ENCODE peak calls at places on chromosome 16, in four cellular contexts. W, O, M and A are unnamed samples.

GRCh38 chr16:1048442-1049112 is 24.0 kb upstream of the SSTR5 start:
- DNase-seq in W (peak; percentile 53), O (no peak), M (no peak), A (no peak)

GRCh38 chr16:30356401-30357084 is 1.4 kb upstream of the CD2BP2 start:
- DNase-seq in W (no peak), M (no peak), O (no peak), A (peak; percentile 34)

GRCh38 chr16:68782198-68783174 is 45.4 kb downstream of the CDH1 start:
- DNase-seq in W (no peak), M (no peak), O (no peak), A (no peak)

GRCh38 chr16:85514601-85515318 is 98.4 kb upstream of the GSE1 start:
- DNase-seq in O (peak; percentile 79), M (no peak), W (peak; percentile 90), A (peak; percentile 76)

GRCh38 chr16:19916064-19916463 is 31.4 kb upstream of the GPRC5B start:
- DNase-seq in W (no peak), M (no peak), O (no peak), A (no peak)

GRCh38 chr16:3171181-3171854 is 16.7 kb upstream of the OR1F1 start:
- DNase-seq in O (no peak), W (no peak), M (no peak), A (no peak)

GRCh38 chr16:4085405-4085970 is 30.8 kb downstream of the ADCY9 start:
- DNase-seq in O (no peak), M (no peak), W (no peak), A (no peak)

GRCh38 chr16:26430618-26431017 is 636.1 kb upstream of the C16orf82 start:
- DNase-seq in M (no peak), O (no peak), W (no peak), A (no peak)

GRCh38 chr16:64440421-64440831 is 681.4 kb downstream of the CDH11 start:
- DNase-seq in W (peak; percentile 37), O (no peak), M (no peak), A (peak; percentile 32)

GRCh38 chr16:82070656-82071369 is 35.8 kb downstream of the HSD17B2 start:
- DNase-seq in M (no peak), O (no peak), W (no peak), A (no peak)

GRCh38 chr16:70576431-70577255 is 53.0 kb downstream of the SF3B3 start:
- DNase-seq in O (no peak), W (no peak), M (no peak), A (no peak)

GRCh38 chr16:85395207-85395912 is 217.8 kb upstream of the GSE1 start:
- DNase-seq in O (peak; percentile 88), M (no peak), W (peak; percentile 73), A (peak; percentile 90)

GRCh38 chr16:81551141-81551808 is 106.7 kb downstream of the CMIP start:
- DNase-seq in O (no peak), M (no peak), W (no peak), A (no peak)

GRCh38 chr16:81792828-81793227 is 13.7 kb downstream of the PLCG2 start:
- DNase-seq in M (no peak), O (no peak), W (no peak), A (no peak)

GRCh38 chr16:2897110-2897509 is 14.1 kb downstream of the FLYWCH2 start:
- DNase-seq in O (no peak), M (no peak), W (no peak), A (no peak)

GRCh38 chr16:19330801-19331484 is 45.4 kb downstream of the CLEC19A start:
- DNase-seq in W (no peak), M (no peak), O (no peak), A (no peak)

GRCh38 chr16:30368122-30368791 is 2.0 kb downstream of the TBC1D10B start:
- DNase-seq in M (no peak), O (no peak), W (peak; percentile 40), A (no peak)

GRCh38 chr16:8919934-8920465 is 37.8 kb downstream of the LITAFD start:
- DNase-seq in O (no peak), W (no peak), M (peak; percentile 12), A (no peak)

GRCh38 chr16:30051518-30051917 is 14.0 kb upstream of the ALDOA start:
- DNase-seq in W (no peak), M (no peak), O (no peak), A (no peak)

GRCh38 chr16:55239723-55240122 is 84.3 kb upstream of the IRX6 start:
- DNase-seq in W (no peak), O (no peak), M (no peak), A (no peak)

GRCh38 chr16:29710227-29711219 is 31.5 kb downstream of the QPRT start:
- DNase-seq in M (peak; percentile 66), W (peak; percentile 62), O (no peak), A (no peak)

GRCh38 chr16:54285414-54286066 is 1.0 kb downstream of the IRX3 start:
- DNase-seq in W (no peak), M (no peak), O (no peak), A (no peak)

GRCh38 chr16:48462146-48462740 is 77.0 kb upstream of the SIAH1 start:
- DNase-seq in O (no peak), W (no peak), M (no peak), A (no peak)

GRCh38 chr16:48918520-48919258 is 308.7 kb upstream of the N4BP1 start:
- DNase-seq in O (no peak), W (no peak), M (no peak), A (no peak)

GRCh38 chr16:20611975-20612471 is 35.9 kb upstream of the ACSM2B start:
- DNase-seq in M (no peak), W (peak; percentile 87), O (peak; percentile 80), A (peak; percentile 65)

GRCh38 chr16:5895137-5895536 is 797.5 kb upstream of the EEF2KMT start:
- DNase-seq in W (no peak), O (no peak), M (no peak), A (no peak)

GRCh38 chr16:17529982-17530760 is 59.4 kb upstream of the XYLT1 start:
- DNase-seq in O (no peak), M (peak; percentile 53), W (no peak), A (no peak)

GRCh38 chr16:30526137-30526822 is at the start of gene ZNF768:
- DNase-seq in O (peak; percentile 72), M (peak; percentile 25), W (peak; percentile 41), A (peak; percentile 50)

GRCh38 chr16:30381351-30382041 is 865 bp downstream of the SEPTIN1 start:
- DNase-seq in M (no peak), O (no peak), W (no peak), A (no peak)

GRCh38 chr16:27417047-27417671 is 15.2 kb downstream of the IL21R start:
- DNase-seq in W (no peak), O (no peak), M (no peak), A (no peak)

DNA sequence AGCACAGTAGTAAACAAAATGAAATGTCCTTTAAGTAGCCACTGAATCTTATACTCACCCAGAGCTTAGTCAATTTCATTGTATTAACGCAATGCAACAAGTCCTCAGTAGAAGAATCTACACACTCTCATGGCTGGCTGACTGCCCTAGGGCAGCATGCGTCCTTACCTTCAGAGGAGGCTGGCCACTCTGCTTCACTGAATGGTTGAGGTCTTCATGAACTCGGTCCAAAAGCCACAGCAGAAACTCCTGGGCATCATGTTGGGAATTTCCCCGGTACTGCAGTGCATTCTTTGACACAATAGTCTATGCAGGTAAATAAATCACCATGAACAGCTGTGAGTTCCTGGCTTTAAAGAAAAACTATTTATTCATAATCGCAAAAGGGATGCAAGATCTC is 41.4 kb downstream of the USP31 start:
- DNase-seq in W (no peak), M (no peak), O (no peak), A (no peak)
- H3K36me3 ChIP-seq in W (no peaks in the 10 kb centered on the region), M (no peaks in the 10 kb centered on the region), O (no peaks in the 10 kb centered on the region), A (no peaks in the 10 kb centered on the region)

GRCh38 chr16:11131706-11132105 is 124.3 kb downstream of the SOCS1 start:
- DNase-seq in M (no peak), W (no peak), O (no peak), A (no peak)
- H3K4me1 ChIP-seq in M (peaks cover 13% of the 10 kb centered on the region), W (peaks cover 36% of the 10 kb centered on the region), O (peaks cover 14% of the 10 kb centered on the region), A (peaks cover 38% of the 10 kb centered on the region)

GRCh38 chr16:65490296-65490695 is 368.4 kb upstream of the CDH11 start:
- DNase-seq in M (no peak), O (no peak), W (no peak), A (no peak)

GRCh38 chr16:65489531-65490023 is 367.7 kb upstream of the CDH11 start:
- DNase-seq in O (no peak), W (no peak), M (no peak), A (no peak)

GRCh38 chr16:65481956-65482355 is 360.1 kb upstream of the CDH11 start:
- DNase-seq in W (no peak), M (no peak), O (no peak), A (no peak)

DNA sequence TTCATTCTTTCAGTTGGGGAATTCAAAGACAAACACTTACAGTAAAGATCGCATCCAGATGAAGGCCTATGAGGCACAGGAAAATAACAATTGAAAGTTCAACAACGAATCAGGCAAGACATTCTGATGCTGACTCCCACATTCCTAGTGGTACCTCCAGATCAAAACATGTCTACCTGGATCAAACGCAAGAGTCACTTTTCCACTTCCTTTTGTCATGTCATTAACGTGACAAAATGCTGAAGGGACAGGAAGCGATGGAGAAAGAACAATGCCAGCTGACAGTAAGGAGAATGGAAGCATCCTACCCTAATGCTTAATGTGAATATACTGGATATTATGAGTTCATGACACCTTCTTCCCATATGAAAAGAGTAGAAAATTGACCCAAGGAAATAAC is 365.4 kb upstream of the CDH11 start:
- DNase-seq in M (no peak), O (no peak), W (no peak), A (no peak)
- H3K36me3 ChIP-seq in M (no peaks in the 10 kb centered on the region), O (no peaks in the 10 kb centered on the region), W (no peaks in the 10 kb centered on the region), A (no peaks in the 10 kb centered on the region)

DNA sequence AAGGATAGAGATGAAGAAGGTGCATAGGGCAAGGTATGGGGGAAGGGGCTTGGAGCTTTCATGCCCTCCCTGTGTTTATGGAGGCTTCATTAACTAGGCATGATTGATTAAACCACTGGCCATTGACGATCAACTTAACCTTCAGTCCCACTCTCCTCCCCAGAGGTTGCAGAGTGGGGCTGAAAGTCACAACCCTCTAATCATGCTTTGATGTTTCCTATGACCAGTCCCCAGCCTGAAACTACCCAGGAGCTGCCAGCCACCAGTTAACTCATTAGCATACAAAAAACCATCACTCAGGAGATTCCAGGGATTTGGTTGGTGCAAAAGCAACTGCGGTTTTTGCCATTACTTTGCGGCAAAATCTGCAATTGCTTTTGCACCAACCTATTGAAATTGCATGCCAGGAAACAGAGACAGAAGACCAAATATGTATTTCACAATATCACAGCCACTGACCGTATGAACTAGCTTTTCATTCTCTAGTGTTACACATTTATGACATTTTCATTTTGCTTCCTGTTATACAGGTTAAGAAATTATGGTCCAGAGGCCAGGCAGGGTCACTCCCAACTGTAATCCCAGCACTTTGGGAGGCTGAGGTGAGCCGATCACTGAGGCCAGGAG is 5.4 kb downstream of the GFOD2 start:
- DNase-seq in O (no peak), M (no peak), W (no peak), A (no peak)
- H3K4me1 ChIP-seq in O (peaks cover 3% of the 10 kb centered on the region), M (peaks cover 17% of the 10 kb centered on the region), W (peaks cover 51% of the 10 kb centered on the region), A (no peaks in the 10 kb centered on the region)

GRCh38 chr16:25194285-25194878 is 22.4 kb upstream of the AQP8 start:
- DNase-seq in M (no peak), O (no peak), W (no peak), A (no peak)
- H3K36me3 ChIP-seq in M (no peaks in the 10 kb centered on the region), O (no peaks in the 10 kb centered on the region), W (no peaks in the 10 kb centered on the region), A (no peaks in the 10 kb centered on the region)

GRCh38 chr16:88681084-88681680 is 5.1 kb downstream of the SNAI3 start:
- DNase-seq in W (peak; percentile 50), O (no peak), M (peak; percentile 43), A (no peak)
- H3K4me1 ChIP-seq in W (peaks cover 17% of the 10 kb centered on the region), O (no peaks in the 10 kb centered on the region), M (peaks cover 46% of the 10 kb centered on the region), A (no peaks in the 10 kb centered on the region)

GRCh38 chr16:71911121-71911520 is 15.8 kb downstream of the IST1 start:
- DNase-seq in W (no peak), M (no peak), O (no peak), A (no peak)
- H3K36me3 ChIP-seq in W (no peaks in the 10 kb centered on the region), M (peaks cover 11% of the 10 kb centered on the region), O (no peaks in the 10 kb centered on the region), A (no peaks in the 10 kb centered on the region)

GRCh38 chr16:89873109-89873821 is at the start of gene TCF25:
- DNase-seq in O (peak; percentile 91), W (peak; percentile 84), M (peak; percentile 84), A (peak; percentile 86)
- H3K4me1 ChIP-seq in O (no peaks in the 10 kb centered on the region), W (peaks cover 16% of the 10 kb centered on the region), M (peaks cover 27% of the 10 kb centered on the region), A (peaks cover 12% of the 10 kb centered on the region)